ENCODE peak calls at places on chromosomes 1 and 21, in four cellular contexts. One of them, this sample, is unnamed. For H3K27me3, the result is how much of the 10 kb centered on the place peaks cover.

GRCh38 chr1:45643978-45644377 is 20.1 kb upstream of the CCDC17 start:
- DNase-seq in neural progenitor cell: no peak
- DNase-seq in uterus: no peak
- DNase-seq in HL-60: no peak
- DNase-seq in this sample: no peak

GRCh38 chr21:16071082-16071481 is 341.3 kb downstream of the USP25 start:
- DNase-seq in neural progenitor cell: no peak
- DNase-seq in uterus: peak
- DNase-seq in HL-60: no peak
- DNase-seq in this sample: no peak

GRCh38 chr1:201355471-201355870 is 22.0 kb downstream of the TNNT2 start:
- DNase-seq in neural progenitor cell: no peak
- DNase-seq in uterus: no peak
- DNase-seq in HL-60: no peak
- DNase-seq in this sample: no peak

GRCh38 chr1:94004924-94005323 is 95.7 kb upstream of the GCLM start:
- DNase-seq in neural progenitor cell: no peak
- DNase-seq in uterus: no peak
- DNase-seq in HL-60: no peak
- DNase-seq in this sample: no peak

GRCh38 chr1:21072721-21073120 is 104.0 kb downstream of the EIF4G3 start:
- DNase-seq in neural progenitor cell: no peak
- DNase-seq in uterus: no peak
- DNase-seq in HL-60: no peak
- DNase-seq in this sample: no peak

GRCh38 chr1:30856260-30856790 is 52.2 kb downstream of the SDC3 start:
- DNase-seq in neural progenitor cell: peak
- DNase-seq in uterus: no peak
- DNase-seq in HL-60: no peak
- DNase-seq in this sample: no peak

GRCh38 chr1:247448107-247448778 is 9.7 kb downstream of the OR2B11 start:
- DNase-seq in neural progenitor cell: peak
- DNase-seq in uterus: peak
- DNase-seq in HL-60: no peak
- DNase-seq in this sample: peak

GRCh38 chr1:173190101-173190895 is 16.8 kb downstream of the TNFSF4 start:
- DNase-seq in neural progenitor cell: no peak
- DNase-seq in uterus: peak
- DNase-seq in HL-60: peak
- DNase-seq in this sample: no peak

GRCh38 chr1:95126846-95127245 is 9.7 kb downstream of the TLCD4 start:
- DNase-seq in neural progenitor cell: no peak
- DNase-seq in uterus: no peak
- DNase-seq in HL-60: no peak
- DNase-seq in this sample: no peak

GRCh38 chr21:43196789-43197188 is 28.0 kb downstream of the CRYAA start:
- DNase-seq in neural progenitor cell: peak
- DNase-seq in uterus: no peak
- DNase-seq in HL-60: no peak
- DNase-seq in this sample: peak

DNA sequence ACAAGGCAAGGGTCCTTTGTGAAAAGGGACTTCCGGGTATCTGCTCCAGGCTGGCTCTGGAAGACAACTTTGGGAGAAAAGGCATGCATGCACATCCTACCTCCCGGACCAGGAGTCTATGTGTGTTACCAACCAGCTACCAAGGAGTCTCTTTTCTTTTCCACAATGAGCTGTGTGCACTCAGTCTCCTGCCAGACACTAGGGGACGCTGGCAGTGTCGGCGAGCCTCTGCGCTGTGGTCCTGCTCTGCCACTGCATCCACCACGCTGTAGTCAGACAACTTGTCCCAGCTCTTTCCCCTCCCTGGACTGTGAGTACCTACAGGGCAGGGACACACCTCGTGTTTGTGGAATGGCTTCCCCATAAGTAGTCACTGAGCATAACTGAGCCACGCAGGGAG is 5.1 kb upstream of the SSR2 start:
- DNase-seq in neural progenitor cell: peak
- DNase-seq in uterus: no peak
- DNase-seq in HL-60: peak
- DNase-seq in this sample: peak
- TF ChIP-seq CTCF in neural progenitor cell: peak
- TF ChIP-seq CTCF in uterus: no peak
- TF ChIP-seq CTCF in HL-60: peak
- TF ChIP-seq CTCF in this sample: peak

GRCh38 chr21:41976611-41977010 is 22.8 kb upstream of the C2CD2 start:
- DNase-seq in neural progenitor cell: no peak
- DNase-seq in uterus: no peak
- DNase-seq in HL-60: no peak
- DNase-seq in this sample: no peak

GRCh38 chr21:41980561-41980960 is 26.7 kb upstream of the C2CD2 start:
- DNase-seq in neural progenitor cell: no peak
- DNase-seq in uterus: no peak
- DNase-seq in HL-60: no peak
- DNase-seq in this sample: no peak

GRCh38 chr21:41979751-41980369 is 26.0 kb upstream of the C2CD2 start:
- DNase-seq in neural progenitor cell: no peak
- DNase-seq in uterus: no peak
- DNase-seq in HL-60: no peak
- DNase-seq in this sample: no peak

GRCh38 chr21:41977034-41977950 is 23.5 kb upstream of the C2CD2 start:
- DNase-seq in neural progenitor cell: no peak
- DNase-seq in uterus: no peak
- DNase-seq in HL-60: no peak
- DNase-seq in this sample: no peak

GRCh38 chr21:41979335-41979734 is 25.5 kb upstream of the C2CD2 start:
- DNase-seq in neural progenitor cell: no peak
- DNase-seq in uterus: no peak
- DNase-seq in HL-60: no peak
- DNase-seq in this sample: no peak
- H3K27me3 ChIP-seq in neural progenitor cell: under half
- H3K27me3 ChIP-seq in uterus: under half
- H3K27me3 ChIP-seq in HL-60: under half
- H3K27me3 ChIP-seq in this sample: under half

GRCh38 chr1:233730809-233731208 is 116.9 kb downstream of the KCNK1 start:
- DNase-seq in neural progenitor cell: peak
- DNase-seq in uterus: no peak
- DNase-seq in HL-60: no peak
- DNase-seq in this sample: no peak
- TF ChIP-seq CTCF in neural progenitor cell: peak
- TF ChIP-seq CTCF in uterus: no peak
- TF ChIP-seq CTCF in HL-60: no peak
- TF ChIP-seq CTCF in this sample: peak

DNA sequence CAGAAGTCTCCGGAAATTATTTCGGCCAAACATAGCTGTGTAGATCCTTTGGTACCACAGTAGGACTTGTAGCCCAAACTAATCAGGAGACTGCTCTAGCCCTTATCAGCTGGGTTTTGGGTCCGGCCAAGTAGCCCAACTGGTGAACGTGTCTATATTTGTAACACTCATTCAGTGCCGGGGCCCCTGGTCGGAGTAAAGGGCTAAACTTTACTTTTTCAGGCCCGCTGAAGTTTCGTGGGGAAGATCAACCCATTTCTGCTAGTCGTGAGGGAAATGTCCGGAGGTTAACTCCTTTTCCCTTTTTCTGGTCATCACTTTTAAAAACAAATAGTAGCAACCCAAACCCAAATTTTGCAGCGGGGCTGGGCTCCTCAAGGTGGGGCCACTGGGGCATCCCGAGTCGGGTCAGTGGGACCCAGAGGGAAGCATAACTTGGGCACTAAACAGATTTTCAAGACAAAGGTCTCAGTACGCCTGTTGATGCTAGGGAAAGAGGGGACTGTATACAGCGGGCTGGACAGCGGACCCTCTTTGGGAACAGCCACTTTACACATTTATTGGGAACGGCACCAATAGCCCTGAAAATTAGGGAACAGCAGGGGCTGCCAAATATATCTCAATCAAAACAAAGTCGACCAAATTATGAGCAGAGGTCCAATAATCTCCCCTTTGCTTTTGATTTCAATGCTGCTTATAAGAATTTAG is 1.8 kb downstream of the LHX9 start:
- DNase-seq in neural progenitor cell: peak
- DNase-seq in uterus: no peak
- DNase-seq in HL-60: no peak
- DNase-seq in this sample: no peak
- H3K27me3 ChIP-seq in neural progenitor cell: half or more
- H3K27me3 ChIP-seq in uterus: half or more
- H3K27me3 ChIP-seq in HL-60: half or more
- H3K27me3 ChIP-seq in this sample: under half

DNA sequence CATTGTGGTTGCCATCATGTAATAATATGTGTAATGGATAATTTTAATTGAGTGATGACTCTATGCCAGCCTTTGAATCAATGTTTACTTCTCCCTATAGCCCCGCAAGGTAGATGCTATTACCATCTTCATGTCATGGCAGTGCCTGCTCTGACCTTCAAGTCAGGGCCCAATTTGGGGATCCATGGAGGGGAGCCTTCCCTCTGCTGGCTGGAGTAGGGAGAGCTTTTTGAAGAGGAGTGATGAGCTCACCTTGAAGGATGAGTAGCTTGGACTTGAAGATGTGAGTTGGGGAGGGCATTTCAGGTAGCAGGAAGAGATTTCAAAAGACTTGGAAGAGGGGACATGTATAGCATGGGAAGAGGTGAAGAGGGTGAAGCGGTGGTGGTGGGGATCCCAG is 189.2 kb downstream of the FOXD2 start:
- DNase-seq in neural progenitor cell: peak
- DNase-seq in uterus: no peak
- DNase-seq in HL-60: no peak
- DNase-seq in this sample: no peak
- TF ChIP-seq CTCF in neural progenitor cell: peak
- TF ChIP-seq CTCF in uterus: no peak
- TF ChIP-seq CTCF in HL-60: no peak
- TF ChIP-seq CTCF in this sample: no peak

This sample was measured in WERI-Rb-1.